ENCODE peak calls at places on chromosome 10, in nine cellular contexts. V is tibial nerve, M is uterus, Y is Panc1, I is mammary epithelial cell, U is A549, O is kidney, Z is iPS DF 6.9, A is cardiac muscle cell. E is an unnamed sample. For H3K4me1 and H3K9me3, the result is how much of the 10 kb centered on the place peaks cover.

GRCh38 chr10:46558411-46559185 is 2.1 kb upstream of the GPRIN2 start:
- DNase-seq in I (no peak), O (peak), U (peak), A (no peak), Z (no peak), M (no peak), Y (no peak), V (no peak), E (peak)

GRCh38 chr10:114412907-114413386 is 8.6 kb upstream of the AFAP1L2 start:
- DNase-seq in M (no peak), O (peak), Y (no peak), I (peak), V (no peak), A (peak), U (peak), Z (no peak), E (peak)

GRCh38 chr10:15703167-15703880 is 16.4 kb downstream of the ITGA8 start:
- DNase-seq in O (no peak), U (no peak), Y (no peak), Z (no peak), A (peak), V (no peak), I (no peak), M (no peak), E (no peak)

GRCh38 chr10:5814110-5815107 is 1.2 kb upstream of the GDI2 start:
- DNase-seq in Y (no peak), M (no peak), A (peak), O (no peak), I (no peak), U (peak), Z (no peak), V (no peak), E (no peak)

GRCh38 chr10:114030140-114030539 is 13.5 kb upstream of the ADRB1 start:
- DNase-seq in A (no peak), Y (no peak), V (no peak), O (no peak), U (no peak), I (peak), M (no peak), Z (no peak), E (no peak)

GRCh38 chr10:84341983-84342382 is 13.6 kb downstream of the CCSER2 start:
- DNase-seq in M (no peak), A (no peak), Z (no peak), Y (no peak), I (no peak), O (no peak), V (no peak), U (no peak), E (no peak)

GRCh38 chr10:47243356-47243755 is 56.6 kb upstream of the GDF10 start:
- DNase-seq in M (no peak), Z (no peak), Y (no peak), I (no peak), O (no peak), V (no peak), A (no peak), U (no peak), E (peak)

GRCh38 chr10:29955308-29955935 is 104.0 kb downstream of the JCAD start:
- DNase-seq in M (no peak), V (no peak), A (peak), Z (no peak), I (peak), Y (no peak), U (peak), O (peak), E (no peak)

GRCh38 chr10:100970914-100971811 is 1.9 kb downstream of the SEMA4G start:
- DNase-seq in M (no peak), U (peak), A (no peak), Y (no peak), V (no peak), O (peak), Z (no peak), I (no peak), E (peak)

GRCh38 chr10:29689001-29689400 is 54.2 kb upstream of the SVIL start:
- DNase-seq in Z (no peak), Y (peak), A (peak), M (no peak), I (peak), V (no peak), O (no peak), U (peak), E (no peak)

GRCh38 chr10:107423903-107424302 is 259.4 kb upstream of the SORCS1 start:
- DNase-seq in I (no peak), U (no peak), A (no peak), Y (no peak), Z (no peak), O (no peak), M (no peak), V (no peak), E (no peak)

GRCh38 chr10:103397191-103397825 is 882 bp downstream of the PDCD11 start:
- DNase-seq in A (peak), V (no peak), I (peak), O (no peak), Z (no peak), M (no peak), U (no peak), Y (no peak), E (no peak)

GRCh38 chr10:5654218-5654755 is 12.1 kb downstream of the ASB13 start:
- DNase-seq in Z (no peak), V (no peak), Y (no peak), A (no peak), U (no peak), I (no peak), M (no peak), O (no peak), E (no peak)

DNA sequence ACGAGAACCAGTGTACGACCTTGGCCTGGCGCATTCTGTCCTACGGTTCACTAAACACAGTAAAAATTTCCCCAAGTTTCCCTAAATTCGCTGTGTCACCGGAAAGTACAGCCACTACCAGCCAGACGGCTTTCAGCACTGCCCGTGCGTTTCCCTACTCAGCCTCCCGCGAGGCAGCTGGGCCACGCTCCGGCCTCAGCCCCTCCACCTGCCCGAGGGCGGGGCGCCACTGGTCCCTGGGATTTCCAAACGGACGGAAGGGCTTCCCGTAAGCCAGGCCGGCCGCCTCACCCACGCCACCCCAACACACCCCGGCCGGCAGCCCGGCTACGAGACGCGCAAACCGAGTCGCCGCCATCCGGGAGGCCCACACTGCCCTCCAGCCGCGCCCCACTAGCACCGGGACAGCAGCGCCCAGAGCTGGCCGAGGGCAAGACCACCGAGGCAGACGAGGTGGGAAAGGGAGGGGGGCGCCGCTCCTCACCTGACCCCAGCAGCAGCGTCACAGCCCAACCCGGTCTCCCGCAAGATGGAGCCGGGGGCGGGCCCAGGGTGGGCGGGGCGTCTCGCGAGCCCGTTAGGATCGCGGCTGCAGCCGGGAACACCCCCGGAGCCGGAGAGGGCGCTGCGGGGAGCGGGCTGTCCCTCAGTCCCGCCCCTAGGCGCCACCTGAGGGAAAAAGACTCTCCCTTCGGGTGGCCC is at the start of gene ANXA7:
- DNase-seq in M (peak), I (peak), Y (peak), V (peak), O (peak), A (peak), U (peak), Z (peak), E (peak)
- H3K4me1 ChIP-seq in M (under half), I (under half), Y (under half), V (under half), O (under half), A (under half), U (under half), Z (under half), E (under half)

GRCh38 chr10:30991647-30992011 is 40.0 kb downstream of the ZNF438 start:
- DNase-seq in A (no peak), M (no peak), O (no peak), U (no peak), I (no peak), V (no peak), Z (no peak), Y (no peak), E (no peak)

GRCh38 chr10:30993155-30993554 is 38.5 kb downstream of the ZNF438 start:
- DNase-seq in V (no peak), O (peak), I (no peak), A (no peak), M (no peak), U (no peak), Y (no peak), Z (no peak), E (no peak)

GRCh38 chr10:30990351-30990750 is 41.3 kb downstream of the ZNF438 start:
- DNase-seq in Y (no peak), M (no peak), A (no peak), I (no peak), V (no peak), Z (no peak), O (no peak), U (no peak), E (no peak)

GRCh38 chr10:30990971-30991646 is 40.6 kb downstream of the ZNF438 start:
- DNase-seq in U (no peak), O (no peak), Z (no peak), I (no peak), A (no peak), Y (no peak), V (no peak), M (no peak), E (no peak)

GRCh38 chr10:30992671-30993070 is 39.0 kb downstream of the ZNF438 start:
- DNase-seq in O (no peak), V (no peak), Y (no peak), M (no peak), I (no peak), Z (no peak), A (no peak), U (no peak), E (no peak)
- H3K9me3 ChIP-seq in O (under half), V (under half), Y (under half), M (under half), I (under half), Z (under half), A (under half), U (under half), E (under half)

GRCh38 chr10:70492786-70493659 is 14.5 kb downstream of the PALD1 start:
- DNase-seq in Y (no peak), O (peak), M (no peak), U (no peak), A (no peak), Z (no peak), V (no peak), I (peak), E (no peak)
- H3K27ac ChIP-seq in Y (no peak), O (no peak), M (no peak), U (no peak), A (no peak), Z (no peak), V (no peak), I (no peak), E (no peak)

DNA sequence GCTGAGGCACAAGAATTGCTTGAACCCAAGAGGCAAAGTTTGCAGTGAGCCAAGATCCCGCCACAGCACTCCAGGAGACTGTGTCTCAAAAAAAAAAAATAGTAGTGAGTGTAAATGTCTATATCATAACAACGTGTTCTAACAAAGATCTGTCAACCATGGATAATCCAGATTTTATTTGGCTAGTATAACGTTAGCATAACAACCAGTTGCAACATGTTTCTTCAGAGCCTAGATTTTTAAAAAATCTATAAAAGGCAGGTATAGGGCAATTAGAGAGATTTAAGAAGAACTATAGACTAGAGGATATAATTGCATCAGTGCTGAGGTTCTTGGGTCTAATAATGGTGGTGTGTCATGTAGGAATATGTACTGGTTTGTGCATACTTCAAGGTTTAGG is 30.5 kb downstream of the DLG5 start:
- DNase-seq in I (no peak), M (no peak), Y (no peak), V (no peak), A (no peak), Z (no peak), O (no peak), U (no peak), E (no peak)
- H3K4me1 ChIP-seq in I (under half), M (under half), Y (under half), V (under half), A (under half), Z (under half), O (under half), U (under half), E (under half)

DNA sequence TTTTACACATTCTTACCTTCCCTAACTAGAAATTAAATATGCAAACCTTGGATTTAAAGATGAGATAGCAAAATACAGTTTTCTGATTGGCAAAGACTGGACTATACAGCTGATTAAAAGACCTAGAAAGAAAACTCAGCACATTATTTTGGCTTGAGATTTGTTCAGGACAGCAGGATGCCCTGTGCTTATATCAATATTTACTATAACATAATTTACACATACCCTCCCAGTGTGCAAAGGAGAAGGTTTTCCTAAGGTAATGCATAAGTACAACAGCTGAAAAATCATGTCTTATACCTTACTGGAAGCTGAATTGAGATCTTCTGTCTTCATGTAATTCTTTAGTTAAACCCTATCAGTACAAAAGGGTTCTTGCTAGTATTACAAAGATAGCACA is 458.6 kb downstream of the PARD3 start:
- DNase-seq in V (no peak), U (no peak), Z (no peak), M (no peak), Y (no peak), I (no peak), A (no peak), O (no peak), E (no peak)
- H3K9me3 ChIP-seq in V (under half), U (under half), Z (under half), M (under half), Y (under half), I (under half), A (under half), O (under half), E (under half)

GRCh38 chr10:36171546-36171945 is 529.5 kb upstream of the FZD8 start:
- DNase-seq in Z (no peak), I (peak), Y (no peak), U (no peak), V (no peak), M (no peak), O (no peak), A (no peak), E (no peak)

GRCh38 chr10:36172054-36172531 is 530.0 kb upstream of the FZD8 start:
- DNase-seq in O (no peak), M (no peak), A (peak), I (peak), U (no peak), Y (no peak), Z (no peak), V (no peak), E (no peak)

GRCh38 chr10:36170943-36171501 is 528.9 kb upstream of the FZD8 start:
- DNase-seq in Y (no peak), Z (no peak), U (no peak), M (no peak), I (no peak), O (no peak), A (no peak), V (no peak), E (no peak)

GRCh38 chr10:36173364-36173763 is 531.3 kb upstream of the FZD8 start:
- DNase-seq in U (peak), Y (no peak), O (no peak), A (peak), I (peak), M (no peak), V (no peak), Z (no peak), E (no peak)

DNA sequence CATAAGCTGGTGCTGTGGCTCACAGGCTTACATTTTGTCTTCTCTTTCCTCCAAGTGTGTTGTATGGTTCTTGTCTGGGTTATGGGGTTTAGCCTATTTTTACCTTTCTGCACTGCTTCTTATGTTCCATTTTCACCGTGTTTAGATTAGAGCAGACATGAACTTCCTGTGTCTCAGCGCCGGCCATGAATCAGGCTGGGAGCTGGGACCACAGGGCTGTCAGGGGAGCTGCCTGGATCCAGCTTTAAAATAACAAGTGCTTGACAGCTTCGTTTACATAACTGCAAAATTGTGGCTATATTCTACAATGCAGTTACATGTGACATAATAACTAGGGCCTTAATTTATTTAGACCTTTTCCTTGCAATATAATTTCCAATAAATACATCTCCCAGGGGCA is 530.5 kb upstream of the FZD8 start:
- DNase-seq in V (no peak), A (peak), Z (no peak), O (no peak), U (no peak), I (peak), Y (no peak), M (no peak), E (no peak)
- H3K27ac ChIP-seq in V (peak), A (no peak), Z (no peak), O (no peak), U (peak), I (peak), Y (no peak), M (no peak), E (peak)

GRCh38 chr10:132186488-132187413 is at the start of gene DPYSL4:
- DNase-seq in Y (no peak), O (peak), U (no peak), A (peak), I (no peak), V (no peak), Z (no peak), M (no peak), E (no peak)
- H3K4me1 ChIP-seq in Y (under half), O (under half), U (under half), A (under half), I (under half), V (under half), Z (under half), M (under half), E (under half)

GRCh38 chr10:105658696-105659095 is 1017.6 kb downstream of the SORCS3 start:
- DNase-seq in A (no peak), U (no peak), I (no peak), Z (no peak), Y (no peak), O (no peak), M (no peak), V (no peak), E (no peak)

GRCh38 chr10:105656880-105657279 is 1015.8 kb downstream of the SORCS3 start:
- DNase-seq in A (no peak), I (no peak), Y (no peak), Z (no peak), O (no peak), U (no peak), V (no peak), M (no peak), E (no peak)
- H3K9me3 ChIP-seq in A (under half), I (under half), Y (under half), Z (under half), O (under half), U (under half), V (under half), M (under half), E (under half)

DNA sequence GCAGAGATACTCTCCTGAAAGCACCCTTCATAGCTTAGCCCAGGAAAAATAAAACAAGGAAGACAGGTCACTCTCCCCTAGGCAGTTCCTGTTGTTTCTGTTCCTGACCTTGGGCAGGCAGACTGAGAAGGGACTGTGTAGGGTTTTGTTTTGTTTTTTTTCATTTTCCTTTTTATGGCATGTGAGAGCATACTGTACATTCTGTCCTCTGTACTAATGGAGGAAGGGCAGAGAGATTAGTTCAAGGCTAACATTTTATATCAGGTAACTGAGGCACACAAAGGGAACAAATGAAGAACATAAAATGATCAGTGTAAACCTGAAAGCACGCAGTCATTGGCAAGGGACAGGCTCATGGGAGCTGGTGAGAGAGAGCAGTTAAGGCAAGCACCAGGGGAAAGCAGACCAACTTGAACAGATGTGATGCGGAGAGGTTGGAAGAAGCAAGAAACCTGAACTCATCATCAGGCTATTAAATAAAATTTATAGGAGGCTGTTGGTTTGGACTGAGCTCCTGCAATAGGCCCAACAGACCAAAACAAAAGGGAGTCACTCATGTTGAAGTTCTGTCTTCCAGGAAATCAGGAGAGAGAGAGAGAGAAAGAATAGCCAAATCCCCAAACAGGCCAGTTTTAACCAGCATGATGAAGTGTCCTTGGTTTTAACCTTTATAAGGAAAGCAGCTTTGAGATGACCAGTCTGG is 34.2 kb upstream of the PDCD4 start:
- DNase-seq in V (no peak), I (no peak), U (no peak), A (no peak), M (peak), Y (no peak), O (no peak), Z (no peak), E (peak)
- H3K27ac ChIP-seq in V (peak), I (no peak), U (no peak), A (peak), M (peak), Y (no peak), O (peak), Z (no peak), E (peak)

DNA sequence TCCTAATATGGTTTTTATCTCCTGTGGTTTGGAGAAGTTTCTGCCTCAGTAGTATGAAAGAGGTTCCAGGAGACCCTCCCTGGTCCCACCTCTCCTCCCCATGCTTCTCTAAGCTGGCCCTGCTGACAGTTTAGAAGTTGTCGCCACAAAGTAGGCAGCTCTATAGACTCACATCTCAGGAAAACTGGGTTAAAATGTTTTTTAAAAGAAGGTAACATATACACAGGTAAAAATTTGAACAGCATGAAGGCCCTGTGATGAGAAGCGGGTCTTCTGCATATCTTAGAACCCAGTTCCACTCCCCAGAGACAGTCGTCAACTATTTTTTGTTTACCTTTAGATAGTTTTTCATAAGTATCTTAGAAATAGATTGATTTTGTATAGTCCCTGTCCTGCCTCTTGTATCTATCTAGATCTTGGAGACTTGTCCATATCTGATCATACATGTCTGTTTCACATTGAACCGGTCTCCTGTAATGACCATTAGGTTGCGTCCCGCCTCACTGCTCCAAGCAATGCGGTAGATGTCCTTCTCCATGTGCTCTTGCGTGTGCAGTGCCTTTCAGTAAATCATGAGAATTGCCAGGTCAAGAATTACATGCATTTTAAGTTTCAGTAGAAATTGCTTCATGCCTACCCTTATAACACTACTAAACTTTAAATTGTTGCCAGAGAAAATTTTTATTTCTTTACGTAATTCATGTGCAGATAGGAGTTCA is 2.2 kb downstream of the DUSP5 start:
- DNase-seq in Z (no peak), O (peak), U (peak), M (no peak), V (no peak), A (no peak), I (no peak), Y (no peak), E (no peak)
- H3K4me1 ChIP-seq in Z (under half), O (under half), U (under half), M (under half), V (half or more), A (under half), I (half or more), Y (half or more), E (under half)